ENCODE peak calls at places on chromosomes 2 and 18, in eight cellular contexts. Z, O, H, P, M, Y, W and A are unnamed samples.

GRCh38 chr2:181411105-181411849 is 45.9 kb upstream of the ITGA4 start:
- DNase-seq in W (no peak), H (no peak), O (no peak), P (no peak), Y (no peak), M (no peak), Z (peak), A (no peak)

GRCh38 chr2:140376686-140377085 is 1596.5 kb upstream of the NXPH2 start:
- DNase-seq in W (no peak), Y (no peak), H (no peak), M (no peak), Z (no peak), O (no peak), P (no peak), A (no peak)

GRCh38 chr2:112055833-112056625 is 960 bp downstream of the TMEM87B start:
- DNase-seq in W (peak), Y (peak), Z (peak), M (peak), O (peak), P (peak), H (peak), A (no peak)

GRCh38 chr18:77091366-77091765 is 41.2 kb downstream of the MBP start:
- DNase-seq in W (no peak), Y (no peak), Z (no peak), M (no peak), O (no peak), H (no peak), P (no peak), A (no peak)

GRCh38 chr2:127342101-127342500 is 45.7 kb downstream of the MAP3K2 start:
- DNase-seq in Y (no peak), Z (no peak), W (no peak), P (no peak), H (no peak), M (no peak), O (no peak), A (no peak)

GRCh38 chr18:39770399-39770798 is 2184.6 kb upstream of the PIK3C3 start:
- DNase-seq in W (no peak), P (no peak), M (no peak), H (no peak), Z (no peak), Y (no peak), O (no peak), A (no peak)

GRCh38 chr2:116719841-116720240 is 1094.7 kb upstream of the DDX18 start:
- DNase-seq in P (no peak), Y (no peak), W (no peak), H (no peak), Z (peak), M (no peak), O (no peak), A (no peak)

GRCh38 chr18:27130029-27130428 is 55.1 kb downstream of the CHST9 start:
- DNase-seq in Z (no peak), M (no peak), W (no peak), H (no peak), O (no peak), P (no peak), Y (no peak), A (no peak)

GRCh38 chr2:6556755-6557154 is 309.0 kb downstream of the CMPK2 start:
- DNase-seq in W (peak), O (no peak), P (no peak), M (no peak), H (no peak), Z (peak), Y (no peak), A (no peak)

GRCh38 chr2:188523901-188524300 is 232.2 kb downstream of the GULP1 start:
- DNase-seq in W (no peak), H (no peak), P (no peak), Z (peak), M (no peak), Y (no peak), O (no peak), A (no peak)

GRCh38 chr2:121246704-121247255 is 38.2 kb downstream of the TFCP2L1 start:
- DNase-seq in M (peak), Y (no peak), O (no peak), H (no peak), W (no peak), Z (no peak), P (no peak), A (no peak)

GRCh38 chr2:7053650-7054262 is 136.5 kb downstream of the RNF144A start:
- DNase-seq in W (no peak), Y (no peak), P (no peak), M (no peak), Z (no peak), H (no peak), O (no peak), A (no peak)

GRCh38 chr2:190812506-190813294 is 67.9 kb upstream of the GLS start:
- DNase-seq in Z (no peak), M (no peak), P (no peak), O (no peak), Y (no peak), W (no peak), H (no peak), A (no peak)

GRCh38 chr18:11105463-11105862 is 43.9 kb downstream of the PIEZO2 start:
- DNase-seq in Y (no peak), O (no peak), M (no peak), P (no peak), H (no peak), W (no peak), Z (no peak), A (no peak)

GRCh38 chr18:11108956-11109355 is 40.4 kb downstream of the PIEZO2 start:
- DNase-seq in Z (no peak), W (no peak), P (no peak), O (no peak), Y (no peak), M (no peak), H (no peak), A (no peak)

GRCh38 chr18:11104307-11104706 is 45.1 kb downstream of the PIEZO2 start:
- DNase-seq in H (no peak), W (no peak), O (no peak), Z (no peak), Y (no peak), P (no peak), M (no peak), A (no peak)
- TF ChIP-seq CTCF in H (no peak), W (no peak), O (no peak), Z (no peak), Y (no peak), P (no peak), M (no peak), A (no peak)

GRCh38 chr2:189798312-189799029 is 14.2 kb downstream of the PMS1 start:
- DNase-seq in P (peak), Y (no peak), Z (peak), W (no peak), H (no peak), M (no peak), O (no peak), A (no peak)
- H3K27ac ChIP-seq in P (no peak), Y (no peak), Z (no peak), W (no peak), H (no peak), M (no peak), O (peak), A (no peak)

DNA sequence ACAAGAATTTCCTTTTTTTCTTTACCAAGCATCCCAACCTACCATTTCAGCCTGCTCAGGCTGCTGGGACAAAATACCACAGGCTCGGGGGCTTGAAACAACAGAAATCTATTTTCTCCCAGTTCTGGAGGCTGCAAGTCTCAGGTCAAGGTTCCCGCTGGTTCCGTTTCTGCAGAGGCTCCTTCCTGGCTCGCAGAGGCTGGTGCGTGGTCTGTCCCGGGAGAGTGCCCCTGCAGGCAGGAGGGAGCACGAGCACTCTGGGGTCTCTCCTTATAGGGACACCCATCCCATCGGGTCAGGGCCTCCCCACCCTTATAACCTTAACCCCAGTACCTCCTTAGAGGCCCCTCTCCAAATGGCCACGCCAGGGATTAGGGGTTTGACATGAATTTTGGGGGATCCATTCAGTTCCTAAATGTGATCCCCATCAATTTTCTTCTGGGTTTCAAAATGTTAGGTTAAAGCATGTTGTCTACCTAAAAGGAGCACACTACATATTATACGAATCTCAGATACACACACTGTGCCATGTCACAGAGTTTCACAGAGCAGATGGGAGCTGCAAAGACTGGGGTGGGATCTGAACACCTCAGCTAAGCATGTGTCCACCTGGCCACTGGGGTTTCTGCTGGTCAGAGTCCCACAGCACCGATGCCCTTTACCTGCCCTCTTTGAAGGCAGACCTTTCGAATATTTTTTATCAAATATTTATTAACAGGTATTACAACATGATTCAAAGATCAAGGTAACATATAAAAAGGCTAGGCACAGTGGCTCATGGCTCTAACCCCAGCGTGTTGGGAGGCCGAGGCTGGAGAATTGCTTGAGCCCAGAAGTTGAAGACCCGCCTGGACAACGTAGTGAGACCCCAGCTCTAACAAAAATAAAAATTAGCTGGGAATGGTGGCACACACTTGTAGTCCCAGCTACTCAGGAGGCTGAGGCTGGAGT is 17.6 kb upstream of the ADI1 start:
- DNase-seq in Z (peak), H (no peak), Y (peak), P (peak), M (no peak), W (no peak), O (peak), A (no peak)
- H3K4me3 ChIP-seq in Z (peak), H (peak), Y (peak), P (peak), M (peak), W (peak), O (peak), A (peak)

GRCh38 chr18:51446571-51447210 is 249.2 kb upstream of the MEX3C start:
- DNase-seq in W (no peak), Z (no peak), H (no peak), Y (no peak), O (no peak), P (no peak), M (no peak), A (no peak)

GRCh38 chr18:51447943-51448342 is 250.5 kb upstream of the MEX3C start:
- DNase-seq in H (no peak), Z (no peak), Y (no peak), M (no peak), O (no peak), P (no peak), W (no peak), A (no peak)

GRCh38 chr18:51448949-51449348 is 251.5 kb upstream of the MEX3C start:
- DNase-seq in P (no peak), Z (no peak), Y (no peak), H (no peak), O (no peak), M (no peak), W (no peak), A (no peak)

GRCh38 chr18:51447351-51447896 is 249.9 kb upstream of the MEX3C start:
- DNase-seq in W (no peak), Y (peak), O (peak), M (no peak), P (no peak), Z (no peak), H (no peak), A (no peak)
- TF ChIP-seq CTCF in W (no peak), Y (no peak), O (no peak), M (no peak), P (no peak), Z (no peak), H (no peak), A (no peak)

GRCh38 chr2:20620696-20621365 is 30.1 kb downstream of the HS1BP3 start:
- DNase-seq in Y (no peak), O (peak), H (no peak), Z (no peak), M (peak), P (no peak), W (peak), A (peak)

GRCh38 chr2:20619624-20620024 is 31.3 kb downstream of the HS1BP3 start:
- DNase-seq in W (no peak), Y (no peak), Z (no peak), M (peak), H (no peak), P (no peak), O (peak), A (peak)

GRCh38 chr2:20621366-20622295 is 29.3 kb downstream of the HS1BP3 start:
- DNase-seq in P (no peak), Z (no peak), Y (no peak), O (peak), W (no peak), H (no peak), M (peak), A (no peak)

GRCh38 chr2:20618886-20619521 is 31.9 kb downstream of the HS1BP3 start:
- DNase-seq in Z (no peak), P (no peak), W (no peak), Y (no peak), M (peak), H (no peak), O (peak), A (peak)

GRCh38 chr2:20620271-20620681 is 30.6 kb downstream of the HS1BP3 start:
- DNase-seq in O (peak), Z (no peak), P (no peak), W (no peak), Y (no peak), M (peak), H (no peak), A (no peak)
- H3K27ac ChIP-seq in O (peak), Z (no peak), P (peak), W (no peak), Y (no peak), M (peak), H (peak), A (no peak)